ENCODE peak calls at places on chromosomes 6 and 20, in six cellular contexts. J is H9; Y is T-helper 17 cell; P is glomerular endothelial cell; U is mucosa of gallbladder; R is stimulated activated naive CD8-positive, alpha-beta T cell treated with anti-CD3 and anti-CD28 coated beads, Interleukin-15, Interleukin-2, amounts not matched to agents 100 U/mL and 50 U/mL, for 24 hours. C is an unnamed sample.

GRCh38 chr6:14817068-14817467 is 428.8 kb upstream of the JARID2 start:
- DNase-seq in J (no peak), Y (no peak), P (no peak), U (no peak), R (no peak), C (no peak)

GRCh38 chr6:152993431-152993830 is 9.1 kb downstream of the MTRF1L start:
- DNase-seq in J (no peak), Y (no peak), P (no peak), U (no peak), R (no peak), C (no peak)

GRCh38 chr6:113644861-113645575 is 212.1 kb upstream of the MARCKS start:
- DNase-seq in J (no peak), Y (no peak), P (no peak), U (no peak), R (no peak), C (no peak)

GRCh38 chr6:2526766-2527165 is 224.0 kb downstream of the MYLK4 start:
- DNase-seq in J (no peak), Y (no peak), P (no peak), U (no peak), R (no peak), C (no peak)

GRCh38 chr6:14883921-14884320 is 361.9 kb upstream of the JARID2 start:
- DNase-seq in J (peak; percentile 45), Y (no peak), P (no peak), U (no peak), R (no peak), C (no peak)

GRCh38 chr6:92810913-92811312 is 608.4 kb downstream of the EPHA7 start:
- DNase-seq in J (peak; percentile 70), Y (no peak), P (peak; percentile 20), U (peak; percentile 28), R (peak; percentile 7), C (no peak)

GRCh38 chr6:162798546-162798945 is 70.8 kb downstream of the PACRG start:
- DNase-seq in J (no peak), Y (no peak), P (no peak), U (no peak), R (no peak), C (no peak)

GRCh38 chr6:161082215-161082614 is 90.6 kb downstream of the MAP3K4 start:
- DNase-seq in J (no peak), Y (no peak), P (no peak), U (no peak), R (no peak), C (no peak)

GRCh38 chr6:25324076-25324762 is 45.0 kb downstream of the CARMIL1 start:
- DNase-seq in J (no peak), Y (no peak), P (no peak), U (no peak), R (no peak), C (no peak)

GRCh38 chr6:24191346-24191745 is 65.3 kb downstream of the NRSN1 start:
- DNase-seq in J (no peak), Y (no peak), P (no peak), U (no peak), R (no peak), C (no peak)

GRCh38 chr6:107600936-107601335 is 111.0 kb downstream of the SOBP start:
- DNase-seq in J (peak; percentile 58), Y (no peak), P (peak; percentile 34), U (peak; percentile 82), R (no peak), C (no peak)

GRCh38 chr6:36765943-36766648 is 68.5 kb downstream of the RAB44 start:
- DNase-seq in J (peak; percentile 85), Y (peak; percentile 55), P (no peak), U (peak; percentile 83), R (peak; percentile 89), C (no peak)

GRCh38 chr6:43089874-43090556 is 13.9 kb downstream of the PTK7 start:
- DNase-seq in J (no peak), Y (no peak), P (no peak), U (no peak), R (no peak), C (no peak)

GRCh38 chr20:41308290-41308691 is 9.2 kb downstream of the ZHX3 start:
- DNase-seq in J (no peak), Y (no peak), P (no peak), U (no peak), R (no peak), C (no peak)

GRCh38 chr6:104771258-104771832 is 88.4 kb downstream of the HACE1 start:
- DNase-seq in J (no peak), Y (no peak), P (peak; percentile 39), U (no peak), R (no peak), C (no peak)

GRCh38 chr6:10555625-10556309 is 34.6 kb downstream of the GCNT2 start:
- DNase-seq in J (peak; percentile 83), Y (no peak), P (no peak), U (peak; percentile 39), R (no peak), C (no peak)

GRCh38 chr6:43855247-43855646 is 85.2 kb downstream of the VEGFA start:
- DNase-seq in J (no peak), Y (no peak), P (no peak), U (no peak), R (no peak), C (no peak)

GRCh38 chr6:128275030-128275429 is 245.4 kb downstream of the PTPRK start:
- DNase-seq in J (no peak), Y (no peak), P (no peak), U (no peak), R (no peak), C (no peak)

GRCh38 chr6:14697427-14697826 is 548.4 kb upstream of the JARID2 start:
- DNase-seq in J (no peak), Y (no peak), P (no peak), U (no peak), R (no peak), C (no peak)

GRCh38 chr6:84685983-84686584 is 78.3 kb downstream of the TBX18 start:
- DNase-seq in J (no peak), Y (no peak), P (peak; percentile 23), U (no peak), R (peak; percentile 6), C (no peak)

GRCh38 chr20:41428285-41428684 is 61.7 kb upstream of the EMILIN3 start:
- DNase-seq in J (no peak), Y (no peak), P (no peak), U (no peak), R (peak; percentile 7), C (no peak)

GRCh38 chr6:43078651-43079050 is 2.5 kb downstream of the PTK7 start:
- DNase-seq in J (no peak), Y (no peak), P (no peak), U (no peak), R (no peak), C (no peak)

GRCh38 chr6:113073611-113074191 is 726.6 kb downstream of the RFPL4B start:
- DNase-seq in J (no peak), Y (no peak), P (no peak), U (no peak), R (no peak), C (no peak)

GRCh38 chr6:100344761-100345160 is 120.0 kb downstream of the SIM1 start:
- DNase-seq in J (no peak), Y (no peak), P (no peak), U (no peak), R (no peak), C (no peak)

GRCh38 chr6:26033132-26033941 is 53.9 kb upstream of the HFE start:
- DNase-seq in J (peak; percentile 76), Y (peak; percentile 42), P (peak; percentile 95), U (peak; percentile 69), R (peak; percentile 70), C (no peak)

GRCh38 chr6:51684603-51685002 is 402.8 kb downstream of the PKHD1 start:
- DNase-seq in J (no peak), Y (no peak), P (no peak), U (no peak), R (no peak), C (no peak)

GRCh38 chr20:41218466-41218865 is 81.1 kb downstream of the PLCG1 start:
- DNase-seq in J (no peak), Y (no peak), P (no peak), U (no peak), R (no peak), C (no peak)

GRCh38 chr6:134590449-134590848 is 272.5 kb upstream of the SGK1 start:
- DNase-seq in J (no peak), Y (no peak), P (no peak), U (no peak), R (no peak), C (no peak)

GRCh38 chr20:47204008-47204745 is 152.3 kb downstream of the ZMYND8 start:
- DNase-seq in J (no peak), Y (no peak), P (no peak), U (no peak), R (no peak), C (no peak)

GRCh38 chr6:53301801-53302537 is 46.8 kb downstream of the ELOVL5 start:
- DNase-seq in J (no peak), Y (no peak), P (no peak), U (peak; percentile 32), R (no peak), C (no peak)

GRCh38 chr6:89281779-89282246 is 33.3 kb downstream of the GABRR2 start:
- DNase-seq in J (peak; percentile 82), Y (no peak), P (no peak), U (no peak), R (peak; percentile 49), C (peak; percentile 71)

GRCh38 chr6:157865249-157865648 is 42.2 kb downstream of the SNX9 start:
- DNase-seq in J (no peak), Y (no peak), P (no peak), U (no peak), R (no peak), C (no peak)

GRCh38 chr6:150600302-150601017 is 775 bp downstream of the PLEKHG1 start:
- DNase-seq in J (peak; percentile 83), Y (peak; percentile 49), P (no peak), U (peak; percentile 81), R (peak; percentile 75), C (no peak)

GRCh38 chr6:41727705-41728072 is 7.7 kb downstream of the TFEB start:
- DNase-seq in J (no peak), Y (no peak), P (no peak), U (no peak), R (no peak), C (no peak)

C was measured in mesenteric fat pad.